ENCODE peak calls at places on chromosomes 4 and X, in seven cellular contexts. Z, B, D, M, R, T and W are unnamed samples.

GRCh38 chrX:106897259-106897658 is 5.9 kb downstream of the RIPPLY1 start:
- DNase-seq in Z (no peak), B (peak), D (no peak), M (no peak), R (no peak), T (no peak), W (no peak)

GRCh38 chrX:133726211-133726630 is 259.2 kb downstream of the GPC3 start:
- DNase-seq in Z (no peak), B (peak), D (no peak), M (no peak), R (peak), T (no peak), W (peak)

GRCh38 chrX:150954951-150955350 is 28.2 kb upstream of the HMGB3 start:
- DNase-seq in Z (no peak), B (no peak), D (no peak), M (no peak), R (no peak), T (no peak), W (no peak)

GRCh38 chrX:19889582-19890342 is 2.4 kb upstream of the SH3KBP1 start:
- DNase-seq in Z (no peak), B (peak), D (no peak), M (no peak), R (no peak), T (peak), W (peak)

GRCh38 chrX:44975666-44976263 is 102.8 kb downstream of the KDM6A start:
- DNase-seq in Z (peak), B (peak), D (no peak), M (no peak), R (no peak), T (no peak), W (no peak)

GRCh38 chr4:143025111-143025704 is 159.5 kb upstream of the USP38 start:
- DNase-seq in Z (no peak), B (peak), D (no peak), M (no peak), R (no peak), T (peak), W (no peak)

GRCh38 chrX:9231491-9231890 is 197.6 kb upstream of the FAM9B start:
- DNase-seq in Z (no peak), B (peak), D (no peak), M (no peak), R (no peak), T (no peak), W (no peak)

GRCh38 chrX:6456196-6456595 is 78.7 kb downstream of the VCX3A start:
- DNase-seq in Z (no peak), B (no peak), D (no peak), M (no peak), R (no peak), T (no peak), W (no peak)

GRCh38 chr4:90824266-90825167 is 697.3 kb downstream of the CCSER1 start:
- DNase-seq in Z (no peak), B (no peak), D (no peak), M (no peak), R (no peak), T (no peak), W (no peak)

GRCh38 chr4:3248178-3248480 is 830 bp upstream of the MSANTD1 start:
- DNase-seq in Z (no peak), B (no peak), D (no peak), M (peak), R (no peak), T (no peak), W (no peak)

GRCh38 chr4:71498624-71499023 is 159.8 kb downstream of the SLC4A4 start:
- DNase-seq in Z (no peak), B (peak), D (no peak), M (no peak), R (no peak), T (no peak), W (no peak)

GRCh38 chr4:16224669-16225068 is 1.6 kb downstream of the TAPT1 start:
- DNase-seq in Z (no peak), B (no peak), D (no peak), M (no peak), R (no peak), T (no peak), W (no peak)